ENCODE peak calls at places on chromosome 18, in seven cellular contexts. L is NCI-H2029 treated with DMSO at 0.1 percent for 48 hours; J is activated CD4-positive, alpha-beta T cell treated with anti-CD3 and anti-CD28 coated beads, Interleukin-2, amount 50 U/mL, for 24 hours; M is NCI-H1417; Z is sciatic nerve; O is astrocyte of the hippocampus; Q is HFFc6. F is an unnamed sample.
A peak's percentile ranks its signal among the peaks of the same experiment; 100 is the strongest.

GRCh38 chr18:80103231-80103630 is 5.8 kb upstream of the ADNP2 start:
- DNase-seq in L (no peak), J (no peak), M (no peak), Z (no peak), O (peak; percentile 32), Q (peak; percentile 38), F (peak; percentile 8)

GRCh38 chr18:5476961-5477800 is 66.6 kb downstream of the EPB41L3 start:
- DNase-seq in L (peak; percentile 14), J (no peak), M (no peak), Z (no peak), O (no peak), Q (no peak), F (peak; percentile 53)

GRCh38 chr18:8515142-8515865 is 93.9 kb upstream of the RAB12 start:
- DNase-seq in L (peak; percentile 63), J (no peak), M (no peak), Z (no peak), O (no peak), Q (no peak), F (no peak)

GRCh38 chr18:58618822-58619553 is 9.9 kb downstream of the ALPK2 start:
- DNase-seq in L (no peak), J (no peak), M (no peak), Z (no peak), O (peak; percentile 66), Q (no peak), F (peak; percentile 46)

GRCh38 chr18:61333271-61333745 is at the start of gene CDH20:
- DNase-seq in L (no peak), J (no peak), M (peak; percentile 41), Z (no peak), O (peak; percentile 41), Q (no peak), F (no peak)

GRCh38 chr18:54712758-54713157 is 115.5 kb upstream of the RAB27B start:
- DNase-seq in L (no peak), J (no peak), M (no peak), Z (no peak), O (no peak), Q (no peak), F (no peak)

GRCh38 chr18:60892855-60893254 is 440.4 kb upstream of the CDH20 start:
- DNase-seq in L (no peak), J (no peak), M (no peak), Z (no peak), O (peak; percentile 34), Q (no peak), F (peak; percentile 63)

GRCh38 chr18:32469190-32469611 is 1.5 kb downstream of the GAREM1 start:
- DNase-seq in L (peak; percentile 41), J (no peak), M (peak; percentile 53), Z (no peak), O (peak; percentile 65), Q (peak; percentile 2), F (peak; percentile 25)

GRCh38 chr18:5058768-5059539 is 138.1 kb downstream of the AKAIN1 start:
- DNase-seq in L (no peak), J (no peak), M (no peak), Z (no peak), O (no peak), Q (no peak), F (no peak)

GRCh38 chr18:75287700-75288099 is 77.1 kb downstream of the TSHZ1 start:
- DNase-seq in L (no peak), J (no peak), M (no peak), Z (no peak), O (no peak), Q (no peak), F (no peak)

GRCh38 chr18:59846814-59847490 is 52.8 kb upstream of the PMAIP1 start:
- DNase-seq in L (no peak), J (no peak), M (no peak), Z (no peak), O (peak; percentile 54), Q (peak; percentile 34), F (peak; percentile 42)

GRCh38 chr18:12652861-12653401 is 5.0 kb downstream of the SPIRE1 start:
- DNase-seq in L (no peak), J (no peak), M (no peak), Z (no peak), O (peak; percentile 39), Q (peak; percentile 51), F (no peak)

GRCh38 chr18:62069556-62069955 is 117.3 kb downstream of the PIGN start:
- DNase-seq in L (no peak), J (no peak), M (no peak), Z (no peak), O (no peak), Q (no peak), F (no peak)

GRCh38 chr18:32896781-32897547 is 124.1 kb upstream of the KLHL14 start:
- DNase-seq in L (no peak), J (no peak), M (no peak), Z (no peak), O (no peak), Q (no peak), F (no peak)

GRCh38 chr18:63237911-63238710 is 81.5 kb downstream of the BCL2 start:
- DNase-seq in L (no peak), J (no peak), M (no peak), Z (peak; percentile 72), O (peak; percentile 96), Q (peak; percentile 73), F (peak; percentile 91)

GRCh38 chr18:801137-801536 is 10.9 kb downstream of the YES1 start:
- DNase-seq in L (no peak), J (no peak), M (no peak), Z (no peak), O (no peak), Q (no peak), F (no peak)

GRCh38 chr18:6039055-6039454 is 143.7 kb upstream of the TMEM200C start:
- DNase-seq in L (no peak), J (no peak), M (no peak), Z (no peak), O (peak; percentile 60), Q (no peak), F (peak; percentile 56)

GRCh38 chr18:49944681-49945080 is 131.3 kb upstream of the ACAA2 start:
- DNase-seq in L (no peak), J (no peak), M (no peak), Z (no peak), O (no peak), Q (no peak), F (no peak)

GRCh38 chr18:29874519-29875098 is 1167.9 kb downstream of the DSC3 start:
- DNase-seq in L (no peak), J (no peak), M (peak; percentile 63), Z (no peak), O (peak; percentile 37), Q (peak; percentile 46), F (peak; percentile 53)

GRCh38 chr18:9808530-9809241 is 77.1 kb upstream of the TXNDC2 start:
- DNase-seq in L (no peak), J (no peak), M (no peak), Z (no peak), O (peak; percentile 82), Q (no peak), F (no peak)

F was measured in astrocyte of the spinal cord.